ENCODE peak calls at places on chromosomes 6 and 20, in seven cellular contexts. N is GM23338, S is A549, C is GM12878, X is K562, K is Panc1, Y is HL-60. V is an unnamed sample.

GRCh38 chr6:22600059-22600458 is 30.7 kb downstream of the HDGFL1 start:
- DNase-seq in K (no peak), N (no peak), C (no peak), Y (no peak), X (no peak), S (no peak), V (no peak)

GRCh38 chr6:41728073-41728936 is 7.1 kb downstream of the TFEB start:
- DNase-seq in N (no peak), S (no peak), Y (no peak), C (no peak), K (no peak), X (no peak), V (no peak)

GRCh38 chr20:51637241-51637640 is 94.7 kb upstream of the NFATC2 start:
- DNase-seq in S (no peak), Y (no peak), N (no peak), X (no peak), C (no peak), K (no peak), V (no peak)

GRCh38 chr6:150211700-150212615 is 69.1 kb downstream of the PPP1R14C start:
- DNase-seq in C (no peak), X (peak; percentile 27), K (no peak), Y (no peak), S (no peak), N (peak; percentile 20), V (no peak)

GRCh38 chr6:151475653-151476523 is 17.9 kb upstream of the CCDC170 start:
- DNase-seq in N (peak; percentile 86), K (peak; percentile 15), C (no peak), X (peak; percentile 70), Y (peak; percentile 39), S (peak; percentile 25), V (peak; percentile 56)

GRCh38 chr6:45538636-45539035 is 160.9 kb upstream of the SUPT3H start:
- DNase-seq in S (no peak), X (no peak), N (no peak), C (no peak), K (no peak), Y (no peak), V (no peak)

GRCh38 chr6:72620866-72621242 is 1.0 kb upstream of the KCNQ5 start:
- DNase-seq in C (no peak), S (no peak), X (no peak), K (no peak), N (peak; percentile 27), Y (no peak), V (peak; percentile 12)

GRCh38 chr6:134035823-134036296 is 16.6 kb downstream of the SLC2A12 start:
- DNase-seq in Y (no peak), X (no peak), K (peak; percentile 66), S (peak; percentile 11), N (no peak), C (peak; percentile 12), V (no peak)

GRCh38 chr20:9038791-9039190 is 30.1 kb upstream of the PLCB4 start:
- DNase-seq in X (no peak), K (no peak), N (no peak), S (no peak), C (no peak), Y (no peak), V (no peak)

GRCh38 chr6:23650676-23651075 is 475.3 kb upstream of the NRSN1 start:
- DNase-seq in N (no peak), S (no peak), X (no peak), C (no peak), K (no peak), Y (no peak), V (no peak)

GRCh38 chr6:108179741-108180140 is 13.9 kb downstream of the NR2E1 start:
- DNase-seq in N (peak; percentile 83), C (no peak), Y (no peak), S (no peak), X (no peak), K (no peak), V (no peak)

GRCh38 chr6:31055401-31055800 is 45.1 kb downstream of the MUC22 start:
- DNase-seq in N (no peak), S (no peak), K (no peak), X (no peak), C (no peak), Y (no peak), V (no peak)

GRCh38 chr6:33177552-33178446 is 14.5 kb downstream of the COL11A2 start:
- DNase-seq in Y (no peak), K (no peak), X (no peak), C (no peak), N (no peak), S (no peak), V (no peak)

GRCh38 chr20:5797843-5798462 is 47.8 kb downstream of the SHLD1 start:
- DNase-seq in C (peak; percentile 86), X (no peak), Y (peak; percentile 43), S (no peak), N (no peak), K (no peak), V (no peak)

GRCh38 chr6:132400641-132401119 is 595 bp downstream of the MOXD1 start:
- DNase-seq in Y (no peak), N (peak; percentile 55), X (no peak), K (no peak), S (no peak), C (no peak), V (no peak)

GRCh38 chr20:58271596-58272460 is 37.7 kb upstream of the RAB22A start:
- DNase-seq in X (no peak), C (no peak), K (no peak), S (no peak), Y (no peak), N (no peak), V (peak; percentile 50)

GRCh38 chr6:29589423-29590048 is 4.6 kb downstream of the OR2H2 start:
- DNase-seq in Y (peak; percentile 19), K (peak; percentile 67), X (peak; percentile 74), S (peak; percentile 19), C (peak; percentile 12), N (peak; percentile 78), V (peak; percentile 54)

GRCh38 chr6:159299566-159299965 is 130.4 kb downstream of the FNDC1 start:
- DNase-seq in Y (no peak), N (no peak), K (no peak), X (no peak), C (no peak), S (no peak), V (no peak)

GRCh38 chr20:7155282-7155681 is 387.8 kb downstream of the BMP2 start:
- DNase-seq in N (no peak), C (no peak), S (no peak), Y (no peak), X (no peak), K (no peak), V (no peak)

GRCh38 chr6:34055223-34055933 is 90.5 kb downstream of the GRM4 start:
- DNase-seq in N (peak; percentile 82), X (peak; percentile 86), K (peak; percentile 35), Y (peak; percentile 62), C (no peak), S (peak; percentile 64), V (peak; percentile 92)

GRCh38 chr6:133408543-133408942 is 167.4 kb downstream of the EYA4 start:
- DNase-seq in S (no peak), N (no peak), C (no peak), K (no peak), Y (no peak), X (no peak), V (no peak)

GRCh38 chr6:53432318-53433161 is 83.8 kb upstream of the ELOVL5 start:
- DNase-seq in Y (peak; percentile 21), K (no peak), S (no peak), C (no peak), X (no peak), N (no peak), V (no peak)

GRCh38 chr6:147867827-147868226 is 359.3 kb downstream of the SAMD5 start:
- DNase-seq in K (no peak), N (no peak), C (no peak), S (no peak), Y (no peak), X (no peak), V (no peak)

GRCh38 chr20:32089637-32090330 is 19.7 kb upstream of the TM9SF4 start:
- DNase-seq in N (peak; percentile 91), X (no peak), Y (no peak), S (no peak), C (no peak), K (no peak), V (no peak)

GRCh38 chr6:14348389-14348788 is 230.8 kb downstream of the CD83 start:
- DNase-seq in Y (peak; percentile 71), X (no peak), K (no peak), C (no peak), N (no peak), S (no peak), V (no peak)

GRCh38 chr6:1487239-1487638 is 97.9 kb downstream of the FOXF2 start:
- DNase-seq in N (no peak), C (no peak), X (no peak), K (no peak), Y (no peak), S (no peak), V (no peak)

DNA sequence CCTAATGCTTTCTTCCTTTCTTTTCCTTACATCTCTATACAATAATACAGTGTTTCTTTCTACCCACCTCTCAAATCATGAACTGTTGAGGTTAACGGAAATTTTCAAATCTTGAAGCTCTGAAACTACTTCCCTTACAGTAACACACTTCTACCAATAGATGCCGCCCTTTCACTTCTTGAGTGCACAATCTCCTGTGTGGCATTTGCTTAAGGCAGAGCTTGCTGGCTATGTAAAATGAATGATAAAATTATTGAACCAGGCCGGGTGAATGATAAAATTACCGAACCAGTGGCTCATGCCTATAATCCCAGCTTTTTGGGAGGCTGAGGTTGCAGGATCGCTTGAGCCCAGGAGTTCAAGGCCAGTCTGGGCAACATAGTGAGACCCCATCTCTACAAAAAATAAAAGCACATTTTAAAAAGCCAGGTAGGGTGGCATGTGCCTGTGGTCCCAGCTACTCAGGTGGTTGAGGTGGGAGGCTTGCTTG is 56.8 kb downstream of the KCNS1 start:
- DNase-seq in Y (peak; percentile 66), C (no peak), S (peak; percentile 39), X (peak; percentile 73), N (peak; percentile 87), K (peak; percentile 47), V (peak; percentile 36)
- TF ChIP-seq REST in Y (no peak), C (no peak), S (no peak), X (no peak), N (no peak), K (no peak), V (no peak)

DNA sequence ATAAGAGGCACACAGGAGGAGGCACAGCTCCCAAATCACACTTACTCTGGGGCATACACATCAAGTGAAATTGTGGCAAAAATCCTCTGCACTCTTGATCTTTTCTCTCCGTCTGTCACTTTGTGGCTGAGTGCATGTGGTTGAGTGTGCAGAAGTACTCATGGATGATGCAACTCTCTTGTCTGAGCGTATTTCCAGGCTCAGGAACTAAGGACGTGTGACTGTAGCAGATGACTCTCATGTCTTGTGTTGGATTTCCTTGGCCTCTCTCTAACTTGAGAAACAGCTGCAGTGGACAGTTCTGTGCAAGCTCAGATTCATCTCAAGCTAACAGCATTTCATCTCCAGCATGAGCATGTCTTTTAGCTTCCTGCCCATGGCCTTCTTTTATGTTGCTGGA is 245.4 kb upstream of the FLRT3 start:
- DNase-seq in N (no peak), K (no peak), S (no peak), X (no peak), Y (peak; percentile 43), C (no peak), V (no peak)
- TF ChIP-seq REST in N (no peak), K (no peak), S (no peak), X (no peak), Y (no peak), C (no peak), V (no peak)

GRCh38 chr6:37309059-37309458 is 44.7 kb upstream of the RNF8 start:
- DNase-seq in Y (no peak), C (no peak), K (no peak), X (no peak), S (no peak), N (no peak), V (no peak)
- TF ChIP-seq REST in Y (no peak), C (no peak), K (no peak), X (no peak), S (no peak), N (no peak), V (no peak)

GRCh38 chr20:13554706-13555105 is 84.0 kb downstream of the TASP1 start:
- DNase-seq in X (no peak), S (no peak), N (no peak), Y (no peak), K (no peak), C (no peak), V (no peak)
- TF ChIP-seq REST in X (no peak), S (no peak), N (no peak), Y (no peak), K (no peak), C (no peak), V (no peak)

V was measured in SK-N-SH.